ENCODE peak calls at places on chromosomes 16 and 17, in seven cellular contexts. P, O, A, X, M, R and W are unnamed samples.

GRCh38 chr16:86566966-86567700 is 504 bp downstream of the FOXC2 start:
- DNase-seq in P (peak; percentile 64), O (peak; percentile 87), A (no peak), X (peak; percentile 79), M (no peak), R (no peak), W (peak; percentile 75)

GRCh38 chr16:35749253-35750141 is 2290.1 kb downstream of the TP53TG3F start:
- DNase-seq in P (no peak), O (no peak), A (no peak), X (no peak), M (no peak), R (peak; percentile 26), W (no peak)

GRCh38 chr17:8490256-8491023 is 54.8 kb downstream of the NDEL1 start:
- DNase-seq in P (no peak), O (no peak), A (no peak), X (no peak), M (no peak), R (no peak), W (no peak)

GRCh38 chr17:75455896-75456416 is 479 bp upstream of the TMEM94 start:
- DNase-seq in P (no peak), O (no peak), A (peak; percentile 50), X (no peak), M (no peak), R (peak; percentile 41), W (no peak)

GRCh38 chr16:56424791-56425438 is 430 bp downstream of the AMFR start:
- DNase-seq in P (peak; percentile 61), O (no peak), A (peak; percentile 56), X (peak; percentile 36), M (peak; percentile 31), R (no peak), W (peak; percentile 48)

GRCh38 chr17:44115585-44116415 is 7.6 kb downstream of the HDAC5 start:
- DNase-seq in P (peak; percentile 54), O (peak; percentile 28), A (no peak), X (peak; percentile 54), M (peak; percentile 42), R (no peak), W (peak; percentile 70)

GRCh38 chr16:2223375-2224182 is at the start of gene E4F1:
- DNase-seq in P (peak; percentile 100), O (peak; percentile 100), A (peak; percentile 100), X (peak; percentile 100), M (peak; percentile 100), R (peak; percentile 100), W (peak; percentile 100)

GRCh38 chr17:12631076-12631475 is 34.6 kb upstream of the MYOCD start:
- DNase-seq in P (no peak), O (no peak), A (no peak), X (no peak), M (no peak), R (no peak), W (no peak)

GRCh38 chr16:77618951-77619350 is 103.4 kb upstream of the NUDT7 start:
- DNase-seq in P (no peak), O (no peak), A (no peak), X (no peak), M (no peak), R (no peak), W (no peak)

GRCh38 chr16:87489434-87490045 is 3.3 kb downstream of the ZCCHC14 start:
- DNase-seq in P (no peak), O (no peak), A (no peak), X (no peak), M (no peak), R (no peak), W (no peak)

GRCh38 chr16:56423584-56424403 is 1.6 kb downstream of the AMFR start:
- DNase-seq in P (peak; percentile 44), O (no peak), A (no peak), X (no peak), M (no peak), R (no peak), W (no peak)

GRCh38 chr17:28133562-28133970 is 91.1 kb downstream of the NLK start:
- DNase-seq in P (no peak), O (peak; percentile 74), A (no peak), X (no peak), M (no peak), R (no peak), W (peak; percentile 15)

GRCh38 chr17:19883537-19884215 is 15.9 kb upstream of the ULK2 start:
- DNase-seq in P (no peak), O (no peak), A (no peak), X (no peak), M (no peak), R (no peak), W (no peak)